ENCODE peak calls at places on chromosomes 13 and 19, in six cellular contexts. S, L, P, J, Y and X are unnamed samples.

GRCh38 chr19:30664358-30665058 is 292.3 kb downstream of the ZNF536 start:
- DNase-seq in S (no peak), L (peak), P (no peak), J (peak), Y (peak), X (no peak)

GRCh38 chr13:98368019-98368418 is 190.9 kb upstream of the RNF113B start:
- DNase-seq in J (no peak), L (no peak), Y (peak), S (no peak), P (peak), X (no peak)

GRCh38 chr13:36124236-36124822 is 6.9 kb downstream of the DCLK1 start:
- DNase-seq in J (peak), S (peak), P (peak), L (no peak), Y (peak), X (no peak)

GRCh38 chr13:43815204-43815603 is 28.4 kb upstream of the ENOX1 start:
- DNase-seq in L (no peak), J (peak), Y (peak), P (no peak), S (no peak), X (no peak)

GRCh38 chr19:31448221-31448657 is 99.0 kb upstream of the TSHZ3 start:
- DNase-seq in L (peak), S (peak), Y (peak), J (peak), P (peak), X (no peak)

GRCh38 chr19:32418155-32418554 is 12.6 kb downstream of the DPY19L3 start:
- DNase-seq in Y (no peak), L (no peak), P (no peak), J (no peak), S (no peak), X (no peak)

GRCh38 chr13:51397262-51397933 is 55.4 kb downstream of the INTS6 start:
- DNase-seq in J (no peak), P (peak), S (no peak), L (peak), Y (peak), X (no peak)

GRCh38 chr13:99281811-99282263 is 23.7 kb upstream of the GPR18 start:
- DNase-seq in L (peak), Y (no peak), J (peak), P (no peak), S (peak), X (peak)

GRCh38 chr19:46426506-46427162 is 2.1 kb downstream of the PNMA8C start:
- DNase-seq in L (peak), P (no peak), S (peak), Y (peak), J (peak), X (no peak)

GRCh38 chr19:35513975-35514809 is 743 bp upstream of the DMKN start:
- DNase-seq in S (no peak), J (no peak), Y (no peak), L (no peak), P (no peak), X (no peak)

GRCh38 chr19:41194157-41194552 is 1.1 kb downstream of the CYP2S1 start:
- DNase-seq in J (no peak), P (no peak), L (no peak), Y (no peak), S (no peak), X (no peak)

GRCh38 chr13:87798536-87798935 is 127.4 kb downstream of the SLITRK5 start:
- DNase-seq in J (no peak), L (no peak), P (no peak), S (no peak), Y (no peak), X (no peak)

GRCh38 chr19:17108453-17108784 is 32.8 kb downstream of the MYO9B start:
- DNase-seq in Y (no peak), P (no peak), J (no peak), L (no peak), S (no peak), X (no peak)

GRCh38 chr13:23427342-23428182 is 5.9 kb downstream of the SACS start:
- DNase-seq in Y (peak), J (peak), S (no peak), P (peak), L (peak), X (no peak)

GRCh38 chr19:10672529-10673150 is 18.5 kb downstream of the ILF3 start:
- DNase-seq in Y (no peak), J (no peak), S (no peak), P (no peak), L (no peak), X (no peak)

GRCh38 chr19:46990998-46991676 is 28.5 kb upstream of the NPAS1 start:
- DNase-seq in L (peak), P (no peak), J (peak), Y (peak), S (peak), X (peak)

GRCh38 chr13:24511019-24511823 is 1.4 kb downstream of the PARP4 start:
- DNase-seq in L (no peak), Y (peak), J (no peak), S (peak), P (peak), X (peak)

GRCh38 chr19:47671499-47671898 is 41.7 kb upstream of the EHD2 start:
- DNase-seq in Y (no peak), P (no peak), J (no peak), S (no peak), L (no peak), X (no peak)

GRCh38 chr19:5937550-5937949 is 23.5 kb downstream of the CAPS start:
- DNase-seq in L (no peak), Y (no peak), J (no peak), P (no peak), S (no peak), X (no peak)

GRCh38 chr13:80463673-80464352 is 122.9 kb upstream of the SPRY2 start:
- DNase-seq in S (no peak), L (no peak), P (no peak), J (peak), Y (no peak), X (no peak)

GRCh38 chr13:95704510-95704909 is 27.6 kb downstream of the DNAJC3 start:
- DNase-seq in P (no peak), S (no peak), L (peak), Y (no peak), J (no peak), X (no peak)

GRCh38 chr19:21084343-21084742 is 2.3 kb downstream of the ZNF714 start:
- DNase-seq in Y (peak), S (no peak), L (no peak), J (no peak), P (peak), X (no peak)

GRCh38 chr13:111945086-111945485 is 121.9 kb upstream of the SOX1 start:
- DNase-seq in S (no peak), Y (no peak), P (no peak), J (no peak), L (no peak), X (no peak)

GRCh38 chr19:35739275-35740107 is 2.8 kb downstream of the IGFLR1 start:
- DNase-seq in P (no peak), L (no peak), Y (no peak), J (no peak), S (no peak), X (no peak)

GRCh38 chr13:48160879-48161278 is 66.0 kb upstream of the MED4 start:
- DNase-seq in L (no peak), Y (no peak), S (no peak), J (peak), P (no peak), X (no peak)

GRCh38 chr13:32504876-32505275 is 33.7 kb downstream of the N4BP2L2 start:
- DNase-seq in Y (no peak), P (no peak), J (no peak), S (no peak), L (no peak), X (no peak)

GRCh38 chr13:75418997-75419396 is 63.0 kb downstream of the TBC1D4 start:
- DNase-seq in L (no peak), P (no peak), Y (peak), J (no peak), S (no peak), X (no peak)

GRCh38 chr13:113746143-113746525 is 12.9 kb upstream of the TMEM255B start:
- DNase-seq in L (peak), Y (no peak), S (no peak), J (no peak), P (no peak), X (no peak)

GRCh38 chr13:52092087-52092486 is 36.8 kb downstream of the NEK5 start:
- DNase-seq in P (no peak), Y (no peak), S (no peak), J (no peak), L (no peak), X (no peak)

GRCh38 chr13:27794075-27794691 is 1.9 kb downstream of the GSX1 start:
- DNase-seq in P (no peak), J (no peak), L (no peak), Y (no peak), S (no peak), X (no peak)

GRCh38 chr13:27793377-27794074 is 1.2 kb downstream of the GSX1 start:
- DNase-seq in L (no peak), Y (no peak), S (no peak), P (no peak), J (no peak), X (no peak)

GRCh38 chr13:27791901-27792392 is 336 bp upstream of the GSX1 start:
- DNase-seq in J (no peak), P (no peak), S (no peak), Y (no peak), L (no peak), X (no peak)

GRCh38 chr13:27791146-27791900 is 960 bp upstream of the GSX1 start:
- DNase-seq in L (no peak), P (no peak), S (no peak), J (no peak), Y (no peak), X (no peak)

DNA sequence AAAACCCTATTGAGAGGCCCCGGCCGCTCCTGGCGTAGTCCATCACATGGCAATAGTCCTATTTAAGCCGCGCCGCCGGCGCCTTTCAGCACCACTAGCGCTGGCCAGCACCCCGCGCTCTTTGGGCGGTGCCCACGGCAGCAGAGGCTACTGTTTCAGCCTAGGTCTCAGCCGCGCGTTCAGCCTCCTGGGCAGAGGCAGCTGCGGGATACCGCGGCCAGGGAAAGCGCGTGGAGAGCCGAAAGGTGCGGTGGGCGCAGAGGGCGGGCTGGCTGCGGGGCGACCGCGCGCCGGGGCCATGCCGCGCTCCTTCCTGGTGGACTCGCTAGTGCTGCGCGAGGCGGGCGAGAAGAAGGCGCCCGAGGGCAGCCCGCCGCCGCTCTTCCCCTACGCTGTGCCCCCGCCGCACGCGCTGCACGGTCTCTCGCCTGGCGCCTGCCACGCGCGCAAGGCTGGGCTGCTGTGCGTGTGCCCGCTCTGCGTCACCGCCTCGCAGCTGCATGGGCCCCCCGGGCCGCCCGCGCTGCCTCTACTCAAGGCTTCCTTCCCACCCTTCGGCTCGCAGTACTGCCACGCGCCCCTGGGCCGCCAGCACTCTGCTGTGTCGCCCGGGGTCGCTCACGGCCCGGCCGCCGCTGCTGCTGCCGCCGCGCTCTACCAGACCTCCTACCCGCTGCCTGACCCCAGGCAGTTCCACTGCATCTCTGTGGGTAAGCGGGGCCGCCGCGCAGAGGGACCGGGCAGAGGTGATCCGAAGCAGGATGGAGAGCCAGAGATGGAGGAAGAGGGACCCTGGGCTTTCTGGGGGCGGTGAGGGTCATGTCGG is at the start of gene GSX1:
- DNase-seq in S (peak), J (peak), L (peak), Y (peak), P (no peak), X (no peak)
- H3K4me3 ChIP-seq in S (no peak), J (peak), L (no peak), Y (no peak), P (no peak), X (no peak)

GRCh38 chr19:12789098-12789903 is 2.0 kb upstream of the JUNB start:
- DNase-seq in P (no peak), Y (peak), L (no peak), J (peak), S (no peak), X (no peak)

GRCh38 chr19:12788025-12788681 is 3.1 kb upstream of the JUNB start:
- DNase-seq in J (no peak), Y (no peak), P (no peak), S (no peak), L (no peak), X (no peak)

GRCh38 chr19:12789904-12790619 is 1.2 kb upstream of the JUNB start:
- DNase-seq in Y (peak), P (peak), J (peak), L (peak), S (peak), X (peak)

GRCh38 chr19:12787458-12787857 is 3.8 kb upstream of the JUNB start:
- DNase-seq in L (no peak), Y (no peak), P (no peak), J (no peak), S (no peak), X (no peak)

DNA sequence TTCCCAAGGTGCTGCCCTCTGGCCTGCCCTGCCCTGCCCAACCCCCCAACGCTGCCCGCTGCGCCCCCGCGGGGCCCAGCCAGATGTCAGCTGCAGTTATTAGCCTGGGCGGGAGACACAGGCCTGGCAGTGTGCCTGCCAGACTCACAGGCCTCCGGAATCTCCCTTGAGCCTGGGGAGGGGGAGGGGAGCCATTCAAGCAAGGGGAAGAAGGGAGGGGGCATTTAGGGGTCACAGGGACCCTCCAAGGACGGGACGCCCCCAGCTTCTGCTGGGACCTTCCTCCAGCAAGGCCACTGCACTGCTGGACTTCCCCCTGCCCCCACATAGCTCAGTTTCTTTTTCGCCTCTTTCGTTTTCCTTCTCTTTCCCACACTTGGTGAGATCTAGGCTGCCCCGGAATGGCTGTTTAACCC is 2.6 kb upstream of the JUNB start:
- DNase-seq in P (no peak), Y (peak), J (peak), L (peak), S (peak), X (no peak)
- TF ChIP-seq CTCF in P (no peak), Y (no peak), J (no peak), L (no peak), S (no peak), X (no peak)

GRCh38 chr19:50676625-50677197 is 27.5 kb downstream of the C19orf81 start:
- DNase-seq in S (no peak), Y (no peak), J (no peak), L (no peak), P (no peak), X (no peak)

GRCh38 chr19:50668416-50669318 is 19.4 kb downstream of the C19orf81 start:
- DNase-seq in S (no peak), L (no peak), P (no peak), J (no peak), Y (no peak), X (no peak)

GRCh38 chr19:50670102-50670380 is 20.8 kb downstream of the C19orf81 start:
- DNase-seq in S (no peak), L (no peak), Y (no peak), P (no peak), J (no peak), X (no peak)

GRCh38 chr19:50669319-50670101 is 20.3 kb downstream of the C19orf81 start:
- DNase-seq in S (no peak), Y (peak), P (no peak), J (no peak), L (no peak), X (no peak)

DNA sequence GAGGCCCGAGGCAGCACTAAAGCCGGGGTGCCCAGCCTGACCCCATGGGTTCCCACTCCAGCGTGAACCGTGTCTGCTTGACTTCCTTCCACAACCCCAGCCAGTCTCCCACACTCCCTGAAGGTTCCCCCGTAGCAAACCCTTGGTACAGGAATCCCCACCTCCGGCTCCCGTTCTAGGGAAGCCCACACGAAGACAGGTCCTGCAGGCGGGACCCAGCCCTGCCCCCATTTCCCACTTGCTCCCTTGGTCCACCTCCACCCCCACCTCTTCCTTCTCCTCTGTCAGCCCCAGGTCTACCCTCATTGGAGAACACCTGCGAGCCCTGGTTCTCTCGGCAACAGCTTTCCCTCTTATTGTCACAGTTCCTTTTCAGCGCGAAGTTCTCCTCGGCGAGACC is 23.9 kb downstream of the C19orf81 start:
- DNase-seq in Y (no peak), J (no peak), L (no peak), P (no peak), S (no peak), X (no peak)
- H3K4me3 ChIP-seq in Y (no peak), J (no peak), L (no peak), P (no peak), S (no peak), X (no peak)

GRCh38 chr13:49521216-49521615 is 25.5 kb downstream of the PHF11 start:
- DNase-seq in S (no peak), P (no peak), J (no peak), Y (no peak), L (no peak), X (no peak)

GRCh38 chr13:49516467-49516866 is 20.7 kb downstream of the PHF11 start:
- DNase-seq in S (no peak), J (no peak), Y (no peak), L (no peak), P (no peak), X (no peak)

GRCh38 chr13:49512578-49512977 is 16.8 kb downstream of the PHF11 start:
- DNase-seq in J (no peak), L (no peak), Y (no peak), P (no peak), S (no peak), X (no peak)

GRCh38 chr13:49517461-49517860 is 21.7 kb downstream of the PHF11 start:
- DNase-seq in J (no peak), S (no peak), L (no peak), P (no peak), Y (no peak), X (no peak)
- TF ChIP-seq CTCF in J (peak), S (no peak), L (peak), P (peak), Y (peak), X (peak)

GRCh38 chr19:38801359-38802095 is 11.2 kb downstream of the LGALS4 start:
- DNase-seq in J (no peak), L (no peak), S (no peak), Y (no peak), P (no peak), X (no peak)

GRCh38 chr19:38803543-38803942 is 9.2 kb downstream of the LGALS4 start:
- DNase-seq in L (no peak), J (no peak), P (no peak), S (no peak), Y (no peak), X (no peak)

GRCh38 chr19:38806371-38806770 is 6.4 kb downstream of the LGALS4 start:
- DNase-seq in J (no peak), L (no peak), S (no peak), Y (no peak), P (no peak), X (no peak)

GRCh38 chr19:38808741-38809140 is 4.0 kb downstream of the LGALS4 start:
- DNase-seq in J (no peak), L (no peak), Y (no peak), P (no peak), S (no peak), X (no peak)

DNA sequence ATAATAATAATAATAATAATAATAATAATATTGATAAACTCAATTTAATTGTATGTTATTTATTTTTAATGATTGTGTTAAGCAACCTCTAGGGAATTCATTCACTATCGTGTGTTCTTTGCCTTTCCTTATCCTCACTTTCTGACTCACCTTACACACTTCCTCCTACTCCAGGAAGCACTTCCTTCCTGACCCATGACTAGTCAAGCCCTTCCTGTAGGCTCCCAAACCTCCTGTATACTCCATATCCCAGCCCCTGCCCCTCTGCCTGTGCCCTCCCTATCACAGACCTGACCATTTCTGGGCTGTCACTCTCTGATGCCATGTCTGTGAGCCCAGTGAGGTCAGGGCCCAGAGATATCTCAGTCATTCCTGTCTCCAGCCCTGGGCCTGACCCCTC is 7.6 kb downstream of the LGALS4 start:
- DNase-seq in S (no peak), J (no peak), Y (no peak), P (no peak), L (no peak), X (no peak)
- H3K4me3 ChIP-seq in S (no peak), J (no peak), Y (no peak), P (no peak), L (no peak), X (no peak)